ENCODE peak calls at places on chromosomes 4 and X, in nine cellular contexts. Y, Z, K, X, S, Q, R, C and N are unnamed samples.
A peak's percentile ranks its signal among the peaks of the same experiment; 100 is the strongest.

GRCh38 chrX:149513713-149514427 is 8.8 kb upstream of the IDS start:
- DNase-seq in Y (no peak), Z (no peak), K (no peak), X (no peak), S (no peak), Q (no peak), R (no peak), C (no peak), N (no peak)

GRCh38 chr4:7291372-7292135 is 99.2 kb downstream of the SORCS2 start:
- DNase-seq in Y (no peak), Z (no peak), K (no peak), X (peak; percentile 53), S (no peak), Q (no peak), R (no peak), C (no peak), N (no peak)

GRCh38 chr4:180962268-180962667 is 1280.9 kb upstream of the TENM3 start:
- DNase-seq in Y (no peak), Z (no peak), K (no peak), X (no peak), S (no peak), Q (no peak), R (no peak), C (no peak), N (no peak)

GRCh38 chrX:39381446-39381845 is 580.2 kb downstream of the MID1IP1 start:
- DNase-seq in Y (no peak), Z (no peak), K (no peak), X (no peak), S (no peak), Q (no peak), R (no peak), C (no peak), N (no peak)

GRCh38 chrX:122517781-122518180 is 666.3 kb upstream of the GRIA3 start:
- DNase-seq in Y (no peak), Z (no peak), K (no peak), X (no peak), S (no peak), Q (no peak), R (no peak), C (no peak), N (no peak)

GRCh38 chrX:150365051-150365952 is 2.2 kb downstream of the MAMLD1 start:
- DNase-seq in Y (no peak), Z (peak; percentile 78), K (peak; percentile 80), X (peak; percentile 56), S (peak; percentile 70), Q (peak; percentile 43), R (peak; percentile 80), C (peak; percentile 83), N (peak; percentile 80)

GRCh38 chrX:108199691-108200090 is 108.1 kb downstream of the ATG4A start:
- DNase-seq in Y (peak; percentile 2), Z (peak; percentile 23), K (peak; percentile 44), X (no peak), S (no peak), Q (no peak), R (no peak), C (no peak), N (no peak)

GRCh38 chrX:43141885-43142284 is 363.9 kb upstream of the PPP1R2C start:
- DNase-seq in Y (no peak), Z (no peak), K (no peak), X (no peak), S (no peak), Q (no peak), R (no peak), C (no peak), N (no peak)

GRCh38 chr4:102761902-102762301 is 1.1 kb upstream of the MANBA start:
- DNase-seq in Y (no peak), Z (no peak), K (no peak), X (no peak), S (no peak), Q (no peak), R (no peak), C (no peak), N (no peak)

GRCh38 chr4:102761478-102761790 is 666 bp upstream of the MANBA start:
- DNase-seq in Y (peak; percentile 17), Z (no peak), K (no peak), X (no peak), S (no peak), Q (no peak), R (no peak), C (no peak), N (no peak)

GRCh38 chr4:102760645-102761477 is at the start of gene MANBA:
- DNase-seq in Y (peak; percentile 63), Z (peak; percentile 94), K (peak; percentile 72), X (peak; percentile 71), S (peak; percentile 94), Q (peak; percentile 72), R (peak; percentile 88), C (peak; percentile 87), N (peak; percentile 82)

GRCh38 chr4:102758241-102758871 is 2.4 kb downstream of the MANBA start:
- DNase-seq in Y (no peak), Z (no peak), K (no peak), X (no peak), S (no peak), Q (no peak), R (no peak), C (no peak), N (no peak)

GRCh38 chr4:102759835-102760644 is 728 bp downstream of the MANBA start:
- DNase-seq in Y (peak; percentile 32), Z (no peak), K (peak; percentile 25), X (peak; percentile 16), S (no peak), Q (no peak), R (peak; percentile 73), C (no peak), N (no peak)
- H3K27ac ChIP-seq in Y (peak overlapping the region; percentile 69), Z (peak overlapping the region; percentile 50), K (peak overlapping the region; percentile 82), X (peak overlapping the region; percentile 82), S (peak overlapping the region; percentile 95), Q (peak overlapping the region; percentile 72), R (peak overlapping the region; percentile 71), C (peak overlapping the region; percentile 77), N (peak overlapping the region; percentile 83)

GRCh38 chr4:19379318-19379717 is 872.4 kb upstream of the SLIT2 start:
- DNase-seq in Y (no peak), Z (no peak), K (no peak), X (no peak), S (no peak), Q (no peak), R (no peak), C (no peak), N (no peak)

GRCh38 chr4:19372365-19372764 is 879.3 kb upstream of the SLIT2 start:
- DNase-seq in Y (no peak), Z (no peak), K (no peak), X (no peak), S (no peak), Q (no peak), R (no peak), C (no peak), N (no peak)

GRCh38 chr4:19380600-19380999 is 871.1 kb upstream of the SLIT2 start:
- DNase-seq in Y (no peak), Z (no peak), K (no peak), X (no peak), S (no peak), Q (no peak), R (no peak), C (no peak), N (no peak)

GRCh38 chr4:19375405-19375804 is 876.3 kb upstream of the SLIT2 start:
- DNase-seq in Y (no peak), Z (no peak), K (no peak), X (no peak), S (no peak), Q (no peak), R (no peak), C (no peak), N (no peak)

DNA sequence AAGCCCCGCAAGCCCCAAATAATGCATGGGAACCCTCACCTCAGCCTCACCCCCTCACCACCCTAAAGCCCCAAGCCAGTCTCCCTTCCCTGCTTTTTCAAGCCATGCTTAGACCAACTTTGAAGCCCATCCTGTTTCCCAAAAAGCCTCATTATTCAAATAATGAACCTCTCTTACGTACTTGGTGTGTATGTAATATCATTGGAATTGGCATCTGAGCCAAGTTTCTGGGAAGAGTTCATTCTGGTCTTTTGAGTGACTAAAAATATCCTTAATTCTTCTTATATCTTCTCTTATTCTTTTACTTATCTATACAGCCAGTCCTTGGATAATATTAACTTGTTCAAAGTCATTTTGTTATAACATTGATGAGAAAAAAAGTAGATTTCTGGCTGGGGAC is 875.8 kb upstream of the SLIT2 start:
- DNase-seq in Y (no peak), Z (no peak), K (no peak), X (no peak), S (no peak), Q (no peak), R (no peak), C (no peak), N (no peak)
- H3K27ac ChIP-seq in Y (no peak overlapping the region), Z (no peak overlapping the region), K (no peak overlapping the region), X (no peak overlapping the region), S (no peak overlapping the region), Q (no peak overlapping the region), R (no peak overlapping the region), C (no peak overlapping the region), N (no peak overlapping the region)

GRCh38 chrX:69186651-69187050 is 21.4 kb upstream of the PJA1 start:
- DNase-seq in Y (no peak), Z (no peak), K (no peak), X (no peak), S (no peak), Q (no peak), R (no peak), C (peak; percentile 33), N (no peak)

GRCh38 chrX:69195197-69195596 is 29.9 kb upstream of the PJA1 start:
- DNase-seq in Y (peak; percentile 71), Z (peak; percentile 46), K (no peak), X (no peak), S (no peak), Q (no peak), R (no peak), C (no peak), N (no peak)

GRCh38 chrX:69192603-69193002 is 27.4 kb upstream of the PJA1 start:
- DNase-seq in Y (no peak), Z (no peak), K (no peak), X (no peak), S (no peak), Q (no peak), R (no peak), C (no peak), N (no peak)

GRCh38 chrX:69185886-69186285 is 20.6 kb upstream of the PJA1 start:
- DNase-seq in Y (no peak), Z (no peak), K (no peak), X (no peak), S (no peak), Q (no peak), R (peak; percentile 22), C (peak; percentile 36), N (no peak)

DNA sequence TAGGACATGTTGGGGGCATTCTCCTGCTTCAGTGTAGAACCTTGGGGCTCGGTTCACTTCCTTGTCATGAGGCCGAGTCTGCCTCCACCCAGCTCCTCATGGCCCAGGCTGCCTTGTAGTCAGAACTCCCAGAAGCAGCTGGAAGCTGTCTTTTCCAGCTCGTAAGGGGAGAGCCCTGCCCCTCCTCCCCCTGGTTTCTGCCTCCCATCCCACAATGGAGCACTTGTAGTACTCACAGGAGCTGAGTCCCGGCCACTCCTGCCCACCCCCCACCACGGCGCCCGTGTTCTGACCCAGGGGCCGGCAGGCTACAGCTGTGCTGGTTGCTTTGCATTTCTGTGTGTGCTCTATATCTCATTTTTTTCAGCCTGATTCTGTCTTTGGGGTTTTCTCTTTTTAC is 24.7 kb upstream of the PJA1 start:
- DNase-seq in Y (no peak), Z (no peak), K (no peak), X (no peak), S (no peak), Q (no peak), R (peak; percentile 48), C (peak; percentile 46), N (peak; percentile 51)
- H3K27ac ChIP-seq in Y (no peak overlapping the region), Z (no peak overlapping the region), K (no peak overlapping the region), X (peak overlapping the region; percentile 26), S (no peak overlapping the region), Q (no peak overlapping the region), R (no peak overlapping the region), C (no peak overlapping the region), N (no peak overlapping the region)

GRCh38 chr4:158051401-158052235 is 121.2 kb downstream of the GASK1B start:
- DNase-seq in Y (no peak), Z (no peak), K (peak; percentile 6), X (no peak), S (no peak), Q (no peak), R (peak; percentile 76), C (no peak), N (no peak)

GRCh38 chr4:158046345-158046744 is 126.5 kb downstream of the GASK1B start:
- DNase-seq in Y (peak; percentile 74), Z (no peak), K (no peak), X (no peak), S (no peak), Q (no peak), R (no peak), C (no peak), N (no peak)

GRCh38 chr4:158053801-158054200 is 119.0 kb downstream of the GASK1B start:
- DNase-seq in Y (no peak), Z (no peak), K (no peak), X (no peak), S (no peak), Q (no peak), R (no peak), C (no peak), N (no peak)

GRCh38 chr4:158053086-158053485 is 119.7 kb downstream of the GASK1B start:
- DNase-seq in Y (no peak), Z (no peak), K (no peak), X (no peak), S (no peak), Q (no peak), R (no peak), C (no peak), N (no peak)

GRCh38 chr4:158050942-158051341 is 121.9 kb downstream of the GASK1B start:
- DNase-seq in Y (no peak), Z (no peak), K (no peak), X (no peak), S (no peak), Q (no peak), R (no peak), C (no peak), N (no peak)
- H3K27ac ChIP-seq in Y (no peak overlapping the region), Z (peak overlapping the region; percentile 66), K (no peak overlapping the region), X (no peak overlapping the region), S (no peak overlapping the region), Q (no peak overlapping the region), R (peak overlapping the region; percentile 69), C (peak overlapping the region; percentile 78), N (no peak overlapping the region)